ENCODE peak calls at places on chromosomes 7 and 10, in eight cellular contexts. Q is lower lobe of right lung, Z is upper lobe of right lung, W is Peyer's patch, L is uterus, A is cardiac muscle cell, U is mammary epithelial cell, C is adipocyte. P is an unnamed sample.
A peak's percentile ranks its signal among the peaks of the same experiment; 100 is the strongest.

GRCh38 chr7:156732091-156732621 is 91.6 kb downstream of the RNF32 start:
- DNase-seq in Q (no peak), Z (no peak), W (no peak), L (no peak), A (no peak), U (no peak), C (peak; percentile 34), P (no peak)

GRCh38 chr7:140653319-140654108 is 12.9 kb upstream of the DENND2A start:
- DNase-seq in Q (no peak), Z (peak; percentile 61), W (peak; percentile 82), L (peak; percentile 79), A (peak; percentile 86), U (peak; percentile 57), C (peak; percentile 95), P (peak; percentile 70)

GRCh38 chr7:76296743-76297740 is 5.4 kb upstream of the HSPB1 start:
- DNase-seq in Q (peak; percentile 79), Z (peak; percentile 83), W (peak; percentile 90), L (peak; percentile 89), A (peak; percentile 95), U (peak; percentile 100), C (peak; percentile 92), P (no peak)

GRCh38 chr10:17375936-17376584 is 78.3 kb downstream of the ST8SIA6 start:
- DNase-seq in Q (no peak), Z (no peak), W (no peak), L (no peak), A (peak; percentile 15), U (no peak), C (no peak), P (no peak)

GRCh38 chr10:71828702-71829101 is 22.3 kb downstream of the PSAP start:
- DNase-seq in Q (no peak), Z (no peak), W (no peak), L (no peak), A (no peak), U (no peak), C (no peak), P (peak; percentile 63)

GRCh38 chr7:42192851-42193456 is 44.1 kb downstream of the GLI3 start:
- DNase-seq in Q (no peak), Z (no peak), W (no peak), L (no peak), A (peak; percentile 26), U (peak; percentile 42), C (no peak), P (no peak)

GRCh38 chr7:104656467-104656866 is 328.1 kb downstream of the LHFPL3 start:
- DNase-seq in Q (no peak), Z (no peak), W (no peak), L (no peak), A (no peak), U (no peak), C (no peak), P (no peak)

GRCh38 chr7:21358640-21359039 is 69.2 kb upstream of the SP4 start:
- DNase-seq in Q (no peak), Z (no peak), W (no peak), L (no peak), A (no peak), U (no peak), C (no peak), P (no peak)

GRCh38 chr7:106421181-106421762 is 136.5 kb upstream of the NAMPT start:
- DNase-seq in Q (peak; percentile 76), Z (peak; percentile 81), W (peak; percentile 70), L (peak; percentile 63), A (peak; percentile 99), U (peak; percentile 41), C (peak; percentile 92), P (peak; percentile 82)

GRCh38 chr7:157565201-157565626 is 228.4 kb downstream of the DNAJB6 start:
- DNase-seq in Q (no peak), Z (no peak), W (no peak), L (no peak), A (no peak), U (no peak), C (no peak), P (peak; percentile 50)

GRCh38 chr10:17394854-17395253 is 59.5 kb downstream of the ST8SIA6 start:
- DNase-seq in Q (no peak), Z (no peak), W (no peak), L (no peak), A (no peak), U (no peak), C (no peak), P (no peak)

GRCh38 chr7:50648570-50649169 is 83.5 kb upstream of the DDC start:
- DNase-seq in Q (no peak), Z (no peak), W (no peak), L (no peak), A (no peak), U (no peak), C (no peak), P (no peak)

GRCh38 chr7:100799037-100799896 is 28.1 kb downstream of the EPHB4 start:
- DNase-seq in Q (peak; percentile 77), Z (peak; percentile 83), W (peak; percentile 81), L (peak; percentile 79), A (peak; percentile 82), U (peak; percentile 46), C (peak; percentile 64), P (no peak)

GRCh38 chr7:14505906-14506305 is 396.6 kb downstream of the DGKB start:
- DNase-seq in Q (no peak), Z (no peak), W (no peak), L (no peak), A (no peak), U (no peak), C (no peak), P (no peak)

GRCh38 chr10:11813177-11813576 is 10.0 kb upstream of the PROSER2 start:
- DNase-seq in Q (no peak), Z (no peak), W (no peak), L (no peak), A (no peak), U (no peak), C (no peak), P (no peak)

GRCh38 chr10:31762306-31762705 is 166.3 kb downstream of the ARHGAP12 start:
- DNase-seq in Q (no peak), Z (no peak), W (no peak), L (no peak), A (no peak), U (no peak), C (peak; percentile 57), P (no peak)

GRCh38 chr10:13090289-13090688 is 9.7 kb upstream of the OPTN start:
- DNase-seq in Q (no peak), Z (no peak), W (no peak), L (no peak), A (no peak), U (no peak), C (no peak), P (no peak)

GRCh38 chr10:114544045-114544659 is 113.9 kb downstream of the ABLIM1 start:
- DNase-seq in Q (no peak), Z (no peak), W (peak; percentile 93), L (no peak), A (no peak), U (peak; percentile 89), C (no peak), P (peak; percentile 93)

GRCh38 chr10:8051109-8051781 is 3.2 kb upstream of the GATA3 start:
- DNase-seq in Q (no peak), Z (no peak), W (no peak), L (no peak), A (no peak), U (peak; percentile 63), C (no peak), P (no peak)

GRCh38 chr10:38127812-38128211 is 33.7 kb downstream of the ZNF37A start:
- DNase-seq in Q (no peak), Z (no peak), W (no peak), L (no peak), A (no peak), U (no peak), C (no peak), P (no peak)
- H3K9me3 ChIP-seq in Q (peaks cover 86% of the 10 kb centered on the region), Z (peaks cover 80% of the 10 kb centered on the region), W (no peaks in the 10 kb centered on the region), L (peaks cover 72% of the 10 kb centered on the region), A (no peaks in the 10 kb centered on the region), U (peaks cover 23% of the 10 kb centered on the region), C (peaks cover 81% of the 10 kb centered on the region), P (peaks cover 100% of the 10 kb centered on the region)

GRCh38 chr10:83725567-83725966 is 413.7 kb upstream of the GHITM start:
- DNase-seq in Q (no peak), Z (no peak), W (no peak), L (no peak), A (no peak), U (no peak), C (no peak), P (no peak)
- H3K9me3 ChIP-seq in Q (no peaks in the 10 kb centered on the region), Z (no peaks in the 10 kb centered on the region), W (no peaks in the 10 kb centered on the region), L (no peaks in the 10 kb centered on the region), A (no peaks in the 10 kb centered on the region), U (no peaks in the 10 kb centered on the region), C (peaks cover 3% of the 10 kb centered on the region), P (peaks cover 9% of the 10 kb centered on the region)

GRCh38 chr10:1472178-1472577 is 265.1 kb downstream of the ADARB2 start:
- DNase-seq in Q (no peak), Z (no peak), W (no peak), L (no peak), A (no peak), U (no peak), C (no peak), P (no peak)
- H3K9me3 ChIP-seq in Q (no peaks in the 10 kb centered on the region), Z (no peaks in the 10 kb centered on the region), W (no peaks in the 10 kb centered on the region), L (no peaks in the 10 kb centered on the region), A (no peaks in the 10 kb centered on the region), U (peaks cover 38% of the 10 kb centered on the region), C (no peaks in the 10 kb centered on the region), P (no peaks in the 10 kb centered on the region)

GRCh38 chr10:1451362-1451888 is 285.9 kb downstream of the ADARB2 start:
- DNase-seq in Q (no peak), Z (no peak), W (no peak), L (no peak), A (no peak), U (no peak), C (no peak), P (no peak)
- H3K9me3 ChIP-seq in Q (no peaks in the 10 kb centered on the region), Z (no peaks in the 10 kb centered on the region), W (no peaks in the 10 kb centered on the region), L (no peaks in the 10 kb centered on the region), A (no peaks in the 10 kb centered on the region), U (peaks cover 17% of the 10 kb centered on the region), C (no peaks in the 10 kb centered on the region), P (no peaks in the 10 kb centered on the region)